ENCODE peak calls at places on chromosome 10, in six cellular contexts. J is stimulated activated CD4-positive, alpha-beta T cell treated with anti-CD3 and anti-CD28 coated beads, Interleukin-1b, Interleukin-23, amount 100 ng/mL, for 24 hours; R is neuronal stem cell; O is LHCN-M2; Z is uterus; Q is T-helper 9 cell. W is an unnamed sample.

GRCh38 chr10:26931223-26931622 is 70.5 kb upstream of the ABI1 start:
- DNase-seq in J (no peak), R (no peak), O (no peak), Z (no peak), Q (no peak), W (peak)

GRCh38 chr10:47047127-47047504 is 135.9 kb downstream of the PTPN20 start:
- DNase-seq in J (no peak), R (no peak), O (no peak), Z (peak), Q (no peak), W (no peak)

GRCh38 chr10:21053953-21054352 is 156.8 kb upstream of the NEBL start:
- DNase-seq in J (no peak), R (no peak), O (no peak), Z (no peak), Q (no peak), W (no peak)

GRCh38 chr10:74047871-74048270 is 50.0 kb downstream of the VCL start:
- DNase-seq in J (no peak), R (no peak), O (peak), Z (no peak), Q (no peak), W (peak)

GRCh38 chr10:33152750-33153149 is 181.7 kb downstream of the NRP1 start:
- DNase-seq in J (no peak), R (no peak), O (no peak), Z (no peak), Q (no peak), W (no peak)

GRCh38 chr10:128451879-128452278 is 325.7 kb upstream of the MKI67 start:
- DNase-seq in J (no peak), R (no peak), O (no peak), Z (no peak), Q (no peak), W (no peak)

GRCh38 chr10:5442056-5442989 is 30.0 kb downstream of the NET1 start:
- DNase-seq in J (no peak), R (no peak), O (no peak), Z (no peak), Q (no peak), W (peak)

GRCh38 chr10:73083234-73083633 is 13.4 kb downstream of the P4HA1 start:
- DNase-seq in J (no peak), R (no peak), O (peak), Z (no peak), Q (no peak), W (no peak)

GRCh38 chr10:60186315-60187071 is 203.2 kb downstream of the ANK3 start:
- DNase-seq in J (no peak), R (no peak), O (peak), Z (no peak), Q (no peak), W (peak)

GRCh38 chr10:108187396-108188012 is 1023.0 kb upstream of the SORCS1 start:
- DNase-seq in J (no peak), R (no peak), O (no peak), Z (no peak), Q (no peak), W (no peak)

GRCh38 chr10:62019013-62019684 is 117.7 kb downstream of the ARID5B start:
- DNase-seq in J (no peak), R (no peak), O (no peak), Z (peak), Q (no peak), W (no peak)

GRCh38 chr10:69232252-69232651 is 12.1 kb downstream of the HKDC1 start:
- DNase-seq in J (no peak), R (no peak), O (peak), Z (no peak), Q (no peak), W (peak)

GRCh38 chr10:112249722-112250121 is 33.5 kb upstream of the TECTB start:
- DNase-seq in J (no peak), R (no peak), O (no peak), Z (no peak), Q (no peak), W (no peak)

GRCh38 chr10:121994429-121994881 is 5.5 kb downstream of the TACC2 start:
- DNase-seq in J (no peak), R (no peak), O (no peak), Z (peak), Q (no peak), W (peak)

GRCh38 chr10:133231244-133231945 is 1.4 kb downstream of the UTF1 start:
- DNase-seq in J (no peak), R (no peak), O (no peak), Z (no peak), Q (no peak), W (no peak)

GRCh38 chr10:80589726-80590373 is 52.1 kb downstream of the SH2D4B start:
- DNase-seq in J (no peak), R (no peak), O (no peak), Z (no peak), Q (no peak), W (no peak)

GRCh38 chr10:89151857-89152256 is 55.3 kb downstream of the CH25H start:
- DNase-seq in J (no peak), R (no peak), O (peak), Z (no peak), Q (no peak), W (peak)

W was measured in myocyte.